ENCODE peak calls at places on chromosomes 13 and 19, in six cellular contexts. H is nucleus accumbens; O is cardiac fibroblast; R is mammary epithelial cell; E is CD4-positive, CD25-positive, alpha-beta regulatory T cell; W is RPMI7951. P is an unnamed sample.

GRCh38 chr13:51137250-51137649 is 26.2 kb upstream of the C13orf42 start:
- DNase-seq in H (no peak), O (no peak), R (no peak), E (no peak), W (no peak), P (no peak)

GRCh38 chr19:13053761-13054604 is 48.7 kb downstream of the LYL1 start:
- DNase-seq in H (no peak), O (peak), R (peak), E (no peak), W (peak), P (no peak)

GRCh38 chr13:92463134-92463533 is 763.5 kb upstream of the GPC6 start:
- DNase-seq in H (no peak), O (no peak), R (no peak), E (no peak), W (no peak), P (no peak)

GRCh38 chr13:31234729-31235128 is 35.0 kb downstream of the B3GLCT start:
- DNase-seq in H (no peak), O (peak), R (no peak), E (no peak), W (peak), P (no peak)

GRCh38 chr19:54230031-54230430 is 7.2 kb upstream of the LILRB3 start:
- DNase-seq in H (no peak), O (no peak), R (no peak), E (no peak), W (no peak), P (no peak)

GRCh38 chr19:43718627-43719377 is 2.9 kb downstream of the IRGC start:
- DNase-seq in H (no peak), O (no peak), R (no peak), E (no peak), W (no peak), P (no peak)

GRCh38 chr19:955803-956746 is 28.1 kb upstream of the WDR18 start:
- DNase-seq in H (no peak), O (no peak), R (no peak), E (no peak), W (no peak), P (no peak)

GRCh38 chr13:88800505-88800904 is 1129.3 kb downstream of the SLITRK5 start:
- DNase-seq in H (no peak), O (no peak), R (no peak), E (no peak), W (no peak), P (no peak)

GRCh38 chr13:35720690-35721554 is 244.4 kb upstream of the MAB21L1 start:
- DNase-seq in H (peak), O (peak), R (peak), E (peak), W (peak), P (peak)

GRCh38 chr13:23349127-23349897 is 84.2 kb downstream of the SACS start:
- DNase-seq in H (no peak), O (peak), R (no peak), E (no peak), W (no peak), P (no peak)

GRCh38 chr19:6267552-6268381 is 12.0 kb downstream of the MLLT1 start:
- DNase-seq in H (no peak), O (no peak), R (no peak), E (no peak), W (no peak), P (no peak)

GRCh38 chr19:1045247-1045603 is 5.3 kb downstream of the ABCA7 start:
- DNase-seq in H (no peak), O (no peak), R (peak), E (peak), W (no peak), P (peak)

GRCh38 chr19:2433854-2434253 is 6.5 kb upstream of the TIMM13 start:
- DNase-seq in H (no peak), O (no peak), R (no peak), E (no peak), W (no peak), P (no peak)